ENCODE peak calls at places on chromosomes 5 and 9, in ten cellular contexts. E is Peyer's patch, L is breast epithelium, A is epithelial cell of prostate, M is kidney, Y is uterus, H is endothelial cell of umbilical vein, X is gastrocnemius medialis, S is stomach, P is aorta. U is an unnamed sample.

GRCh38 chr9:89598926-89599325 is 5.9 kb upstream of the GADD45G start:
- DNase-seq in Y (no peak), M (no peak), E (peak), X (no peak), P (no peak), L (no peak), S (no peak), A (no peak), H (no peak), U (peak)

GRCh38 chr9:38507587-38507986 is 83.3 kb upstream of the IGFBPL1 start:
- DNase-seq in A (no peak), M (no peak), P (no peak), L (no peak), H (no peak), Y (no peak), E (no peak), X (no peak), S (no peak), U (no peak)

GRCh38 chr5:42691413-42691861 is 65.2 kb upstream of the CCDC152 start:
- DNase-seq in X (peak), Y (no peak), S (no peak), A (no peak), M (no peak), H (no peak), P (no peak), L (no peak), E (no peak), U (peak)

GRCh38 chr9:81861644-81862043 is 66.6 kb upstream of the SPATA31D4 start:
- DNase-seq in H (no peak), M (no peak), S (no peak), A (peak), X (no peak), P (no peak), Y (no peak), L (no peak), E (no peak), U (no peak)

GRCh38 chr9:97440160-97440559 is 28.3 kb downstream of the TDRD7 start:
- DNase-seq in L (no peak), P (no peak), X (no peak), E (no peak), M (no peak), H (no peak), Y (no peak), A (no peak), S (no peak), U (no peak)

GRCh38 chr9:93646640-93647178 is 70.3 kb downstream of the PHF2 start:
- DNase-seq in L (no peak), E (peak), P (peak), M (no peak), S (peak), A (no peak), Y (no peak), H (no peak), X (no peak), U (no peak)

GRCh38 chr9:136017813-136018190 is 56.6 kb upstream of the UBAC1 start:
- DNase-seq in P (no peak), L (no peak), A (no peak), E (peak), S (no peak), X (no peak), Y (no peak), H (no peak), M (peak), U (no peak)

GRCh38 chr5:74243634-74244033 is 396.9 kb downstream of the ENC1 start:
- DNase-seq in E (no peak), M (no peak), A (no peak), S (no peak), P (no peak), L (no peak), X (no peak), Y (no peak), H (peak), U (no peak)

GRCh38 chr5:35319231-35320002 is 89.1 kb upstream of the PRLR start:
- DNase-seq in X (peak), P (peak), S (peak), H (peak), Y (peak), E (peak), L (no peak), M (peak), A (no peak), U (peak)

GRCh38 chr9:124760719-124761118 is 10.4 kb downstream of the NR6A1 start:
- DNase-seq in Y (no peak), S (no peak), L (no peak), P (no peak), M (no peak), H (no peak), A (no peak), X (no peak), E (no peak), U (no peak)

GRCh38 chr5:39586185-39586584 is 161.4 kb upstream of the DAB2 start:
- DNase-seq in S (no peak), H (no peak), E (no peak), M (no peak), A (no peak), X (no peak), L (no peak), Y (no peak), P (no peak), U (no peak)

GRCh38 chr5:121984250-121984649 is 22.5 kb downstream of the SRFBP1 start:
- DNase-seq in H (no peak), Y (no peak), A (no peak), L (no peak), S (no peak), E (no peak), P (no peak), M (no peak), X (no peak), U (no peak)

GRCh38 chr5:123340928-123341327 is 82.3 kb downstream of the CEP120 start:
- DNase-seq in S (no peak), E (no peak), P (no peak), H (no peak), X (no peak), Y (no peak), M (no peak), L (no peak), A (no peak), U (no peak)

GRCh38 chr5:157265714-157266285 is at the start of gene CYFIP2:
- DNase-seq in S (peak), E (peak), H (peak), Y (peak), L (no peak), X (no peak), A (no peak), M (peak), P (peak), U (peak)

GRCh38 chr9:131122158-131122557 is 3.2 kb upstream of the NUP214 start:
- DNase-seq in H (no peak), E (peak), S (no peak), X (no peak), A (no peak), L (no peak), P (no peak), Y (no peak), M (no peak), U (no peak)

GRCh38 chr9:125821078-125821477 is 73.9 kb downstream of the PBX3 start:
- DNase-seq in E (no peak), X (no peak), A (no peak), L (no peak), S (no peak), Y (no peak), M (no peak), H (no peak), P (no peak), U (no peak)

GRCh38 chr9:125822160-125822559 is 75.0 kb downstream of the PBX3 start:
- DNase-seq in P (no peak), M (no peak), A (no peak), H (no peak), Y (no peak), X (no peak), S (no peak), L (no peak), E (no peak), U (no peak)

GRCh38 chr9:125816321-125816720 is 69.1 kb downstream of the PBX3 start:
- DNase-seq in P (no peak), E (no peak), L (no peak), X (no peak), A (no peak), S (no peak), H (no peak), M (no peak), Y (no peak), U (no peak)

GRCh38 chr9:125822902-125823301 is 75.7 kb downstream of the PBX3 start:
- DNase-seq in Y (no peak), X (no peak), S (no peak), P (no peak), L (no peak), M (no peak), H (no peak), E (no peak), A (no peak), U (no peak)

DNA sequence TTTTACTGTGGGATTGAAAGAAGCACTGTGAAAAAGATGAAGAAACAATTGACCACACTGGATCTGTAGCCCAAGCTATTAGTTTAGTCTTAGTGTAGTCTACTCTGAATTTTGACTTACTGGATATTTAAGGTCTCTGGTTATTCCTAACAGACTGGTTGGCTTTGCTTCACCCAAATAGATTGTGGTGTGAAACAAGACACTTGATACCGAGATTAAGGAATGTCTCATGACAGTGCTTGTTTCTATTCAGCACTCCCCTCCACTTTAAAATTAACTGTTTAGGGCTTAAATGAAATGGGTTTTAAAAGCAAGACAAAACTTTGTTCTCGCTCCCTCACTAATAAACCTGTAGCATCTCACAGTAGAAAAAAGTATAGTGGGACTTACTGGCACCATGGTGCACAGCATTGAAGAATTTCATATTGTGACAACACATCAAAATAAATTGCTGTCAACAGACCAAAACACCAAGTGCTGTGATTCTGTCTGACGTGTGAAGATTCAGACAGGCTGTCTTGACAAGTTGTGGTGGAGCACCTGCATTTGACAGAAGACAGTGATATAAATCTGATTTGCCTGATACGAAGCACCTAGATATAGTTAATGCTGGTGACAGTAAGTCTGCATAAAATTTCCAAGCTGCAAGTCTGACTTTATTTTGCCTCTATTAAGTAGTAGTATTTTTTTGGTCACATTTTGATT is 73.1 kb downstream of the PBX3 start:
- DNase-seq in H (no peak), E (no peak), P (no peak), M (no peak), S (no peak), L (no peak), X (no peak), Y (no peak), A (no peak), U (no peak)
- H3K27ac ChIP-seq in H (no peak), E (no peak), P (no peak), M (no peak), S (no peak), L (no peak), X (no peak), Y (no peak), A (no peak), U (no peak)

DNA sequence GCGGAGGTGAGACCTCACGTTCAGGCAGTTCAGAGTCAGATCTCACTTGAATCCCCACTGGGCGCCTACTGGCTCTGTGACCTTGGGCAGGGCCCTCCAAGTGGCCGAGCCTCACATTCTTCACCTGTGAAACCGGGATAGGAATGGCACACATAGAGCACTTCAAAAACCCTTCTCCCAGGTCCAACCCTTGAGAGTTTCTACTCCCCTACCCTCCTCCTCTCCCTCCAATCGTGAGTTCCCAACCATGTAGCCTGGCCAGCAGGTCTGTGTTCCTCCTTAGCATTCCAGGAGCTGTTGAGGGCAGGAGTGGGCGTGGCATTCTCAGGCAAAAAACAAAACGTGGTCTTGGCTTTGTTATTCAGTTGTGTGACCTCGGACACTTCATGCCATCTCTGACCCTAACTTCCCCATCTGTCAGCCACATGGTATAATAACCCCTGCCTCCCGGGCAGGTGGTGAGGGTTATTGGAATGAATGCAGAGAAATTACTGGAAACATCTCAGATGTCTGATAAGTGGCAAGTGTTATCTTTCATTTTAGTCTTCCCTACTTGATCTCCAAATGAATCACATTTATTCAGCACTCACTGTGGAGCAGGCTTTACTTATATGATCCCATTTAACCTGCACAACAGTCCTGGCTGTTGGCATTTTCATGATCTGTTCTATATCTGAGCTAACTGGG is 112.8 kb upstream of the BOD1 start:
- DNase-seq in L (no peak), Y (no peak), X (no peak), M (no peak), E (no peak), P (no peak), A (no peak), H (no peak), S (no peak), U (no peak)
- H3K27ac ChIP-seq in L (no peak), Y (no peak), X (no peak), M (no peak), E (no peak), P (no peak), A (no peak), H (no peak), S (no peak), U (peak)

GRCh38 chr9:36974731-36975130 is 59.3 kb downstream of the PAX5 start:
- DNase-seq in E (no peak), M (no peak), A (no peak), P (peak), L (no peak), Y (no peak), H (no peak), X (no peak), S (peak), U (no peak)
- H3K27ac ChIP-seq in E (no peak), M (no peak), A (no peak), P (no peak), L (no peak), Y (no peak), H (no peak), X (no peak), S (no peak), U (no peak)

DNA sequence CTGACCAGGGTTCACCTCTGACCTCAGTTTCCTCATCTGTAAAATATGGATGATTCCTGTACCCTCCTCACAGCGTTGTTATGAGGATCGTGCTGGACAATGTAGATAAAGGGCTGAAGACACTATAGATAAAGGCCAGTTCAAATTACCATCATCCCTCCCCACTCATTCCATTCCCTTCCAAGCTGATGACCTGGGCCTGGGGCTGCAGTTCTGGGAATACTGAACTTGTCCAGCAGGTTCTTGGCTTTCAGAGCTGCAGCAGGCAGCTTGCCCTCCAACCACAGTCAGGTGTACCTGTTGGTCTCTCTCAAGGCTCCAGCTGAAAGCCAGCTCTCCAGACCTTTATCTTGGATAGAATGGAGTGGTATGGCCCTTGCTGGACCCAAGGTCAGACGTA is 92.5 kb downstream of the PCDH1 start:
- DNase-seq in E (no peak), A (no peak), L (no peak), Y (no peak), P (no peak), H (no peak), X (no peak), M (no peak), S (peak), U (no peak)
- H3K27ac ChIP-seq in E (no peak), A (no peak), L (no peak), Y (no peak), P (no peak), H (no peak), X (no peak), M (peak), S (peak), U (no peak)

GRCh38 chr5:149443210-149443609 is 64.1 kb upstream of the IL17B start:
- DNase-seq in S (no peak), H (no peak), A (no peak), E (no peak), M (no peak), X (no peak), P (no peak), L (no peak), Y (no peak), U (no peak)

GRCh38 chr5:149442563-149443182 is 63.6 kb upstream of the IL17B start:
- DNase-seq in M (peak), A (no peak), E (peak), P (peak), L (peak), Y (peak), S (peak), X (peak), H (peak), U (peak)

GRCh38 chr5:149445739-149446369 is 66.8 kb upstream of the IL17B start:
- DNase-seq in L (no peak), P (no peak), S (no peak), E (peak), A (no peak), X (no peak), Y (peak), H (peak), M (no peak), U (peak)

GRCh38 chr5:149447373-149448367 is 68.6 kb upstream of the IL17B start:
- DNase-seq in M (no peak), S (no peak), L (no peak), X (no peak), E (no peak), H (peak), A (no peak), P (no peak), Y (no peak), U (no peak)

DNA sequence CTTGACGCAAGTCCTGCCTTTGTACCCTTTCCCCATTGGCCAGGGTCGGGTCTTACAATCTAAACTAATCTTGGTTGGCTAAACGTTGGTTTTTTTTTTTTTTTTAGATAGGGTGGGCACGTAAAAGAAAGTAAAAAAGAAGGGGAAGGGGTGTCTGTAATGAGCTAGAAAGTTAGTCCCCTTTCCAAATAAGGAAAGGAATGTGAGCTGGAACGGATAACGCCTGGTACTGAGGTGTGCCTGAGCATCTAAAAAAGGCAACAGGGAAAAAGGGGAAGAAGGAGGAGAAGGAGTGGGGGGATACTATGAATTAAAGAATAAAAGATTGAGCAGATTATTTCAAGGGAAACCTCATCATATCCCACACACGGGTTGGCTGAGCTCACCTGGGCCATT is 66.2 kb upstream of the IL17B start:
- DNase-seq in M (no peak), Y (no peak), P (no peak), E (no peak), A (no peak), X (no peak), L (no peak), S (no peak), H (no peak), U (no peak)
- H3K27ac ChIP-seq in M (peak), Y (peak), P (peak), E (peak), A (peak), X (peak), L (peak), S (peak), H (peak), U (peak)

GRCh38 chr5:87390075-87390474 is 22.7 kb downstream of the CCNH start:
- DNase-seq in P (no peak), E (no peak), M (no peak), H (no peak), Y (no peak), S (no peak), L (no peak), A (no peak), X (no peak), U (no peak)

GRCh38 chr5:87394407-87394806 is 18.3 kb downstream of the CCNH start:
- DNase-seq in H (peak), Y (no peak), L (no peak), M (no peak), E (no peak), A (no peak), S (no peak), P (no peak), X (no peak), U (no peak)

GRCh38 chr5:87393331-87393730 is 19.4 kb downstream of the CCNH start:
- DNase-seq in A (no peak), S (no peak), L (no peak), Y (no peak), E (no peak), X (no peak), H (peak), M (no peak), P (no peak), U (no peak)

GRCh38 chr5:87390576-87391199 is 22.0 kb downstream of the CCNH start:
- DNase-seq in H (no peak), E (no peak), Y (no peak), X (no peak), A (no peak), P (no peak), L (no peak), S (no peak), M (no peak), U (no peak)

GRCh38 chr5:87392170-87392569 is 20.6 kb downstream of the CCNH start:
- DNase-seq in E (no peak), A (no peak), L (no peak), M (no peak), S (no peak), Y (no peak), X (no peak), H (no peak), P (no peak), U (no peak)
- H3K27ac ChIP-seq in E (no peak), A (peak), L (no peak), M (no peak), S (no peak), Y (peak), X (no peak), H (peak), P (peak), U (no peak)

GRCh38 chr5:68259696-68260095 is 44.1 kb downstream of the PIK3R1 start:
- DNase-seq in A (no peak), L (no peak), X (no peak), P (no peak), S (no peak), H (no peak), Y (no peak), E (no peak), M (no peak), U (no peak)

GRCh38 chr5:68257207-68257606 is 41.7 kb downstream of the PIK3R1 start:
- DNase-seq in M (no peak), X (no peak), E (no peak), P (no peak), H (no peak), Y (no peak), L (no peak), S (no peak), A (no peak), U (no peak)

GRCh38 chr5:68258531-68258930 is 43.0 kb downstream of the PIK3R1 start:
- DNase-seq in A (no peak), X (no peak), H (no peak), S (no peak), L (no peak), M (no peak), P (no peak), E (no peak), Y (no peak), U (no peak)

GRCh38 chr5:68261174-68262021 is 45.8 kb downstream of the PIK3R1 start:
- DNase-seq in E (no peak), M (no peak), A (no peak), Y (peak), X (no peak), S (no peak), H (no peak), L (no peak), P (no peak), U (no peak)

DNA sequence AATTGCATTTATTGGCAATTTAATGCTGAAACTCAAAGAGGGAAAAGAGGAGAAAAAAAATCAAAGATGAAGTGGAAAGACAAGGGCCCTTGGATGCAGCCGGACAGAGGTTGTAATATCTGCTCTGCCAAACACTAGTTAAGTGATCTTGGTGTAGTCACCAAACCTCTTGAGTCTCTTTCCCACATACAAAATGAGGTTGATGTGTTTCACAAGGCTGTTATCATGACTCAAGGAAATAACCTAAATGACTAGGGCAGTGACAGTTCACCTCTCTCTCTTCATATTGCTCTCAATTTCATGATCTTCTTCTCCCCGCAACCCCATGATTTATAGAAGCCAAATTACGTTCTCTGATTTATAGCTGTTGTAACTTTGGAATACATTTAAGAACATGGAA is 44.9 kb downstream of the PIK3R1 start:
- DNase-seq in P (no peak), S (no peak), A (no peak), L (no peak), X (no peak), Y (no peak), M (no peak), E (no peak), H (no peak), U (no peak)
- H3K27ac ChIP-seq in P (no peak), S (no peak), A (no peak), L (peak), X (peak), Y (peak), M (no peak), E (no peak), H (no peak), U (peak)